ENCODE peak calls at places on chromosomes 16 and 17, in nine cellular contexts. J, I, R, M, L, E, Q, K and C are unnamed samples.

GRCh38 chr17:62188713-62189112 is 123.6 kb upstream of the MED13 start:
- DNase-seq in J (no peak), I (no peak), R (no peak), M (no peak), L (peak; percentile 89), E (no peak), Q (no peak), K (no peak), C (no peak)

GRCh38 chr16:735982-736453 is 4.8 kb downstream of the CIAO3 start:
- DNase-seq in J (no peak), I (no peak), R (peak; percentile 62), M (no peak), L (no peak), E (no peak), Q (no peak), K (no peak), C (no peak)

GRCh38 chr16:57446530-57447141 is 549 bp downstream of the CIAPIN1 start:
- DNase-seq in J (peak; percentile 1), I (no peak), R (peak; percentile 57), M (peak; percentile 20), L (peak; percentile 52), E (no peak), Q (peak; percentile 23), K (peak; percentile 30), C (peak; percentile 63)

GRCh38 chr17:42282478-42283080 is 5.7 kb upstream of the STAT5A start:
- DNase-seq in J (no peak), I (no peak), R (no peak), M (no peak), L (no peak), E (no peak), Q (no peak), K (no peak), C (no peak)

GRCh38 chr17:47330548-47330947 is 6.8 kb downstream of the EFCAB13 start:
- DNase-seq in J (no peak), I (no peak), R (no peak), M (no peak), L (no peak), E (no peak), Q (no peak), K (no peak), C (no peak)

GRCh38 chr17:27608330-27609230 is 22.4 kb upstream of the LGALS9 start:
- DNase-seq in J (no peak), I (no peak), R (no peak), M (no peak), L (no peak), E (no peak), Q (no peak), K (no peak), C (no peak)

GRCh38 chr16:27772093-27772820 is 222.3 kb downstream of the KATNIP start:
- DNase-seq in J (no peak), I (no peak), R (no peak), M (no peak), L (no peak), E (no peak), Q (no peak), K (no peak), C (no peak)

GRCh38 chr16:55809386-55809785 is 23.5 kb downstream of the CES1 start:
- DNase-seq in J (no peak), I (no peak), R (no peak), M (no peak), L (no peak), E (no peak), Q (no peak), K (no peak), C (no peak)

GRCh38 chr16:4415538-4416199 is 727 bp downstream of the CORO7 start:
- DNase-seq in J (no peak), I (no peak), R (no peak), M (no peak), L (peak; percentile 27), E (no peak), Q (peak; percentile 21), K (peak; percentile 68), C (no peak)

GRCh38 chr16:57027067-57027466 is 37.7 kb downstream of the NLRC5 start:
- DNase-seq in J (no peak), I (no peak), R (no peak), M (no peak), L (no peak), E (no peak), Q (no peak), K (no peak), C (no peak)

GRCh38 chr17:13005530-13005929 is 12.3 kb downstream of the ELAC2 start:
- DNase-seq in J (no peak), I (no peak), R (no peak), M (no peak), L (no peak), E (no peak), Q (no peak), K (no peak), C (no peak)

GRCh38 chr16:55330726-55331647 is 7.0 kb downstream of the IRX6 start:
- DNase-seq in J (no peak), I (no peak), R (no peak), M (no peak), L (no peak), E (no peak), Q (no peak), K (no peak), C (no peak)

GRCh38 chr17:63700528-63701441 is 860 bp upstream of the LIMD2 start:
- DNase-seq in J (peak; percentile 8), I (peak; percentile 65), R (peak; percentile 79), M (peak; percentile 66), L (no peak), E (peak; percentile 60), Q (peak; percentile 67), K (peak; percentile 62), C (peak; percentile 65)

GRCh38 chr17:332558-333322 is 19.9 kb downstream of the RPH3AL start:
- DNase-seq in J (no peak), I (no peak), R (no peak), M (no peak), L (no peak), E (no peak), Q (peak; percentile 57), K (no peak), C (no peak)

GRCh38 chr17:63843387-63844292 is 1.2 kb upstream of the SMARCD2 start:
- DNase-seq in J (no peak), I (no peak), R (peak; percentile 56), M (no peak), L (peak; percentile 37), E (no peak), Q (peak; percentile 68), K (peak; percentile 45), C (peak; percentile 76)

GRCh38 chr17:61335845-61336655 is 63.6 kb upstream of the TBX2 start:
- DNase-seq in J (peak; percentile 80), I (no peak), R (no peak), M (peak; percentile 84), L (peak; percentile 73), E (no peak), Q (peak; percentile 90), K (no peak), C (no peak)

GRCh38 chr17:47725446-47726109 is 7.5 kb upstream of the TBX21 start:
- DNase-seq in J (no peak), I (no peak), R (no peak), M (no peak), L (no peak), E (no peak), Q (no peak), K (no peak), C (no peak)

GRCh38 chr17:2892305-2892971 is 96.2 kb downstream of the RAP1GAP2 start:
- DNase-seq in J (no peak), I (no peak), R (no peak), M (peak; percentile 25), L (peak; percentile 86), E (no peak), Q (peak; percentile 92), K (no peak), C (peak; percentile 53)

GRCh38 chr17:7576432-7576937 is 3.0 kb upstream of the CD68 start:
- DNase-seq in J (no peak), I (no peak), R (no peak), M (no peak), L (no peak), E (no peak), Q (no peak), K (no peak), C (no peak)

GRCh38 chr16:51376080-51376479 is 225.0 kb upstream of the SALL1 start:
- DNase-seq in J (no peak), I (no peak), R (no peak), M (no peak), L (no peak), E (no peak), Q (no peak), K (no peak), C (no peak)

GRCh38 chr16:80909720-80910119 is 97.0 kb downstream of the CMC2 start:
- DNase-seq in J (no peak), I (no peak), R (no peak), M (no peak), L (no peak), E (no peak), Q (no peak), K (no peak), C (no peak)

GRCh38 chr17:28199728-28200127 is 119.3 kb upstream of the TMEM97 start:
- DNase-seq in J (no peak), I (no peak), R (no peak), M (no peak), L (no peak), E (no peak), Q (no peak), K (no peak), C (no peak)

GRCh38 chr17:43864161-43864706 is 17.3 kb downstream of the CD300LG start:
- DNase-seq in J (no peak), I (no peak), R (no peak), M (no peak), L (no peak), E (no peak), Q (no peak), K (no peak), C (no peak)

GRCh38 chr17:78186689-78187595 is at the start of the genes AFMID and TK1:
- DNase-seq in J (peak; percentile 81), I (peak; percentile 91), R (peak; percentile 99), M (peak; percentile 90), L (peak; percentile 99), E (peak; percentile 80), Q (peak; percentile 93), K (peak; percentile 98), C (peak; percentile 100)